ENCODE peak calls at places on chromosomes 4 and X, in four cellular contexts. J, B, H and Y are unnamed samples. For H3K9me3, the result is how much of the 10 kb centered on the place peaks cover.

GRCh38 chrX:139692506-139692849 is 15.5 kb downstream of the MCF2 start:
- DNase-seq in H (no peak), J (no peak), B (no peak), Y (no peak)

GRCh38 chr4:141417387-141417786 is 196.7 kb downstream of the ZNF330 start:
- DNase-seq in H (peak), B (no peak), J (no peak), Y (no peak)

GRCh38 chrX:56031409-56031808 is 200.7 kb upstream of the KLF8 start:
- DNase-seq in J (no peak), H (no peak), B (no peak), Y (no peak)

GRCh38 chrX:10787264-10787663 is 166.9 kb upstream of the MID1 start:
- DNase-seq in B (no peak), H (no peak), J (no peak), Y (no peak)

GRCh38 chr4:145938618-145939177 is at the start of gene ZNF827:
- DNase-seq in B (peak), H (peak), J (peak), Y (peak)

GRCh38 chr4:7902826-7903225 is 36.8 kb downstream of the AFAP1 start:
- DNase-seq in H (no peak), J (no peak), B (no peak), Y (no peak)

GRCh38 chrX:97238632-97239031 is 354.9 kb downstream of the RPA4 start:
- DNase-seq in J (no peak), H (peak), B (no peak), Y (no peak)

GRCh38 chr4:148065069-148065468 is 333.2 kb downstream of the ARHGAP10 start:
- DNase-seq in B (no peak), J (no peak), H (peak), Y (no peak)

GRCh38 chr4:83852085-83852451 is 316.2 kb downstream of the GPAT3 start:
- DNase-seq in J (no peak), B (no peak), H (peak), Y (no peak)

GRCh38 chrX:103275947-103276567 is 493 bp downstream of the TCEAL5 start:
- DNase-seq in H (no peak), J (no peak), B (peak), Y (no peak)

GRCh38 chr4:85713005-85713404 is 238.1 kb downstream of the ARHGAP24 start:
- DNase-seq in H (no peak), B (no peak), J (no peak), Y (no peak)
- H3K9me3 ChIP-seq in H (under half), B (under half), J (under half), Y (under half)

GRCh38 chrX:144809025-144809424 is 438.3 kb upstream of the SPANXN1 start:
- DNase-seq in H (no peak), J (no peak), B (no peak), Y (no peak)
- H3K9me3 ChIP-seq in H (under half), J (under half), B (under half), Y (under half)

GRCh38 chrX:144810539-144810938 is 436.8 kb upstream of the SPANXN1 start:
- DNase-seq in H (no peak), J (no peak), B (no peak), Y (no peak)
- H3K9me3 ChIP-seq in H (under half), J (under half), B (under half), Y (under half)

GRCh38 chr4:109645874-109646591 is 57.2 kb downstream of the CASP6 start:
- DNase-seq in J (no peak), B (no peak), H (no peak), Y (no peak)

GRCh38 chr4:109640644-109641043 is 62.6 kb downstream of the CASP6 start:
- DNase-seq in B (no peak), H (no peak), J (no peak), Y (no peak)
- H3K9me3 ChIP-seq in B (under half), H (under half), J (under half), Y (under half)

DNA sequence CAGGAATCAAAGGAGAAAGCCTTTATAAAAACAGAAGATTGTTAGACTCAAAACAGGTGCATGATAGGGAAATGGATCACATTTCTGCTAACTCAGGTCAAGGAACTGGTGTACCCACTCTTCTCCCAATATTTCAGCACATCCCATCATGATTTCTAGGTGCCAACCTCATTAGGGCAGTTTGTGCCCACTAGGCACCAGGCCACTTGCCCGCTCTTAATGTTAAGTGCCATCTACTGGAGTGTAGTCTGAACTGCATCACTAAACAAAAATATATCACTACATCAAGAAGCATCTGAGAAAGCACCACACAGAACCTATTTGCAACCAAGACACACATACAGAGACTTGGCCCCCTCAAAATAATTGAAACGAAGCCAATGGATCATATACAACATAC is 140.4 kb upstream of the GRID2 start:
- DNase-seq in B (no peak), H (peak), J (no peak), Y (no peak)
- H3K9me3 ChIP-seq in B (under half), H (under half), J (under half), Y (under half)

DNA sequence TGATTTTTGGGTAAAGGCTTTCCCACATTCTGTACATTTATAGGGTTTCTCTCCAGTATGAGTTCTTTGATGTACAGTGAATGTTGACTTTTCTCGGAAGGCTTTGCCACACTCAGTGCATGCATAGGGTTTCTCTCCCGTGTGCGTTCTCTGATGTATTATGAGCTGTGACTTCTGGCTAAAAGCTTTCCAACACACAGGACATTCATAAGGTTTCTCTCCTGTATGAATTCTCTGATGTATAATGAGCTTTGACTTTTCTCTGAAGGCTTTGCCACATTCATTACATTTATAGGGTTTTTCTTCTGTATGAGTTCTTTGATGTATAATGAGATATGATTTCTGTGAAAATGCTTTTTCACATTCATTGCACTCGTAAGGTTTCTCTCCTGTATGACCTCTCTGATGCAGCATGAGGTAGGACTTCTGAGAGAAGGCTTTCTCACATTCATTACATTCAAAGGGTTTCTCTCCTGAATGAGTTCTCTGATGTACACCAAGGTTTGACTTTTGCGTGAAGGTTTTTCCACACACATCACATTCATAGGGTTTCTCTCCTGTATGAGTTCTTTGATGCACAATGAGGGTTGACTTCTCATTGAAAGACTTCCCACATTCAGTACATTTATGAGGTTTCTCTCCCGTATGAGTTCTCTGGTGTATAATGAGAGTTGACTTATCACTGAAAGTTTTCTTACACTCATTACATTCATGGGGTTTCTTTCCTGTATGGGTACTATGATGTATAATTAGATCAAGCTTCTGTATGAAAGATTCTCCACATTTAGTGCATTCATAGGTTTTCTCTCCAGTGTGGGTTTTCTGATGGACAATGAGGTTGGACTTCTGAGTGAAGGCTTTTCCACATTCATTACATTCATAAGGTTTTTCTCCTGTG is 27.3 kb downstream of the ZNF182 start:
- DNase-seq in J (no peak), B (no peak), H (no peak), Y (no peak)
- H3K9me3 ChIP-seq in J (under half), B (under half), H (under half), Y (under half)

GRCh38 chr4:68864438-68865177 is 48.8 kb downstream of the UGT2B10 start:
- DNase-seq in J (no peak), B (no peak), H (no peak), Y (no peak)
- H3K9me3 ChIP-seq in J (under half), B (under half), H (under half), Y (under half)

DNA sequence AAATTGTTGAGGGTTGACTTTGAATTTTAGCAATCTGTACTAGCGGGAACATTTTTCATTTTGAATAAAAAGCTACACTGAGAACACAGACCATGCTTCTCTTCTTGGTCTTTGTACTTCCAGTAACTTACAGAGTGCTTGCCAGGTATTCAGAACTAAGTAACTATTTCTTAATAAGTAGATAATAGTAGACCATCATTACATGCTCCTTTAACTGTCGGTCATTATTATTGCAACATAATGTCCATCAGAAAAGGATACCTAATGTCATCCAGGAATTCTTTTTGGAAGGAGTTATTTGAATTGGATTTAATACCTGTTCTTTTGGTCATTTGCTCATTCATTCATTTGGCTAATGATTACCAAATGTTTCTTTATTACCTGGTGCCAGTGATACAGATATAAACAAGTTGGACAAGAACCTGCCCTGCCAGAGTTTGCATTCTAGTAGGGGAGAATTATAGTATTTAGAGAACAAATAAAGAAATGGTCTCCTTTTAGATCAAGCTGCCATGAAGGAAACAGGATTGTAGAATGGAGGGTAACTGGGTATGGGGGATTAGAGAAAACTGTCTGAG is 32.7 kb downstream of the CWH43 start:
- DNase-seq in H (no peak), B (no peak), J (no peak), Y (no peak)
- H3K9me3 ChIP-seq in H (under half), B (under half), J (under half), Y (under half)